ENCODE peak calls at places on chromosomes 16 and 17, in six cellular contexts. R is stimulated activated CD8-positive, alpha-beta memory T cell treated with anti-CD3 and anti-CD28 coated beads, Interleukin-15, amount 100 ng/mL, for 24 hours; A is kidney glomerular epithelial cell; G is AG04449; F is RWPE1; U is tibial artery. V is an unnamed sample.

GRCh38 chr17:50264263-50265113 is 9.8 kb upstream of the TMEM92 start:
- DNase-seq in G (no peak), R (no peak), A (peak), U (peak), F (no peak), V (peak)

GRCh38 chr17:57880086-57880456 is 30.2 kb upstream of the MRPS23 start:
- DNase-seq in F (peak), U (no peak), R (no peak), G (no peak), A (peak), V (no peak)

GRCh38 chr16:86794216-86794864 is 216.0 kb downstream of the FOXL1 start:
- DNase-seq in F (no peak), R (no peak), A (no peak), G (no peak), U (no peak), V (no peak)

GRCh38 chr16:3029499-3030127 is 5.8 kb downstream of the THOC6 start:
- DNase-seq in R (no peak), F (no peak), U (no peak), G (no peak), A (no peak), V (no peak)

GRCh38 chr16:72819345-72819744 is 228.6 kb downstream of the ZFHX3 start:
- DNase-seq in R (no peak), G (peak), F (peak), U (no peak), A (peak), V (no peak)

GRCh38 chr17:37842401-37842800 is 81.8 kb upstream of the TBC1D3K start:
- DNase-seq in U (no peak), F (no peak), G (no peak), A (peak), R (no peak), V (no peak)

GRCh38 chr16:57985204-57986121 is 14.5 kb upstream of the CNGB1 start:
- DNase-seq in U (no peak), R (no peak), G (no peak), F (no peak), A (no peak), V (peak)

GRCh38 chr17:77802811-77803220 is 155.7 kb upstream of the TNRC6C start:
- DNase-seq in A (no peak), G (no peak), R (no peak), F (no peak), U (no peak), V (no peak)

GRCh38 chr17:76139261-76139752 is 1.7 kb downstream of the FOXJ1 start:
- DNase-seq in R (no peak), G (no peak), F (no peak), A (no peak), U (no peak), V (no peak)

GRCh38 chr17:79114455-79115301 is 40.1 kb downstream of the ENGASE start:
- DNase-seq in F (no peak), U (no peak), G (no peak), A (no peak), R (no peak), V (no peak)

GRCh38 chr16:24440296-24440695 is 99.1 kb upstream of the RBBP6 start:
- DNase-seq in A (no peak), U (no peak), R (no peak), F (no peak), G (no peak), V (no peak)

GRCh38 chr17:70353408-70354092 is 184.2 kb downstream of the KCNJ2 start:
- DNase-seq in U (no peak), F (no peak), G (no peak), R (no peak), A (no peak), V (no peak)

GRCh38 chr16:5416013-5416412 is 318.4 kb upstream of the EEF2KMT start:
- DNase-seq in R (no peak), G (no peak), U (no peak), F (no peak), A (no peak), V (no peak)

GRCh38 chr17:57109393-57110151 is 24.5 kb downstream of the AKAP1 start:
- DNase-seq in F (no peak), A (no peak), R (no peak), G (no peak), U (no peak), V (no peak)

GRCh38 chr16:87339086-87339723 is 22.0 kb upstream of the C16orf95 start:
- DNase-seq in F (no peak), A (no peak), R (no peak), U (no peak), G (no peak), V (no peak)

GRCh38 chr17:53948323-53948722 is 125.6 kb downstream of the KIF2B start:
- DNase-seq in R (no peak), F (no peak), A (no peak), G (no peak), U (no peak), V (no peak)